ENCODE peak calls at places on chromosomes 2 and 18, in nine cellular contexts. E, A, J, N, U, K, P, O and C are unnamed samples.

GRCh38 chr2:220228310-220229006 is 601.0 kb downstream of the SLC4A3 start:
- DNase-seq in J (peak; percentile 84), A (no peak), E (no peak), O (no peak), N (no peak), U (peak; percentile 100), K (no peak), P (peak; percentile 99), C (peak; percentile 47)

GRCh38 chr2:119261498-119262225 is 38.0 kb downstream of the STEAP3 start:
- DNase-seq in E (no peak), J (no peak), O (no peak), P (no peak), N (no peak), U (peak; percentile 14), A (no peak), K (no peak), C (peak; percentile 20)

GRCh38 chr2:19244460-19245363 is 113.7 kb downstream of the OSR1 start:
- DNase-seq in K (no peak), J (no peak), P (peak; percentile 3), N (no peak), U (no peak), O (no peak), E (no peak), A (no peak), C (no peak)

GRCh38 chr2:128157644-128158043 is 66.6 kb downstream of the UGGT1 start:
- DNase-seq in E (no peak), K (no peak), A (no peak), P (no peak), J (no peak), N (no peak), O (no peak), U (no peak), C (no peak)

GRCh38 chr2:231711677-231712461 is 3.5 kb downstream of the PTMA start:
- DNase-seq in N (no peak), K (no peak), U (no peak), J (no peak), P (no peak), A (peak; percentile 32), O (no peak), E (no peak), C (no peak)

GRCh38 chr2:163878718-163879117 is 142.9 kb upstream of the FIGN start:
- DNase-seq in A (no peak), J (no peak), O (no peak), N (no peak), U (no peak), P (peak; percentile 28), E (no peak), K (peak; percentile 60), C (peak; percentile 87)

GRCh38 chr2:16035747-16036745 is 95.7 kb downstream of the MYCN start:
- DNase-seq in N (no peak), A (no peak), O (no peak), K (no peak), J (no peak), E (no peak), P (no peak), U (no peak), C (peak; percentile 44)

GRCh38 chr18:25010623-25011374 is 341.2 kb downstream of the ZNF521 start:
- DNase-seq in A (no peak), N (no peak), P (no peak), K (no peak), E (no peak), J (no peak), O (no peak), U (no peak), C (no peak)

GRCh38 chr18:11728247-11728646 is 39.2 kb downstream of the GNAL start:
- DNase-seq in A (no peak), O (no peak), N (no peak), K (peak; percentile 60), J (no peak), E (no peak), U (peak; percentile 13), P (peak; percentile 18), C (peak; percentile 79)

GRCh38 chr18:70491734-70492348 is 203.0 kb downstream of the SOCS6 start:
- DNase-seq in U (peak; percentile 19), E (peak; percentile 35), A (peak; percentile 24), P (peak; percentile 65), J (no peak), K (peak; percentile 81), O (peak; percentile 14), N (no peak), C (peak; percentile 90)

GRCh38 chr2:142992843-142993242 is 115.4 kb downstream of the KYNU start:
- DNase-seq in A (no peak), P (no peak), U (peak; percentile 50), N (no peak), O (no peak), J (no peak), E (no peak), K (no peak), C (no peak)

GRCh38 chr2:133641497-133641896 is 73.2 kb upstream of the NCKAP5 start:
- DNase-seq in U (no peak), K (peak; percentile 16), J (peak; percentile 98), O (no peak), A (no peak), E (no peak), N (no peak), P (peak; percentile 90), C (peak; percentile 68)

GRCh38 chr18:47790036-47790435 is 140.4 kb downstream of the SMAD2 start:
- DNase-seq in U (no peak), A (no peak), E (no peak), J (no peak), N (no peak), P (no peak), K (no peak), O (no peak), C (no peak)

GRCh38 chr18:49548266-49548665 is 13.6 kb upstream of the LIPG start:
- DNase-seq in A (no peak), J (no peak), E (no peak), P (peak; percentile 90), N (no peak), O (no peak), K (no peak), U (peak; percentile 92), C (peak; percentile 33)

GRCh38 chr2:9965119-9965822 is 13.8 kb downstream of the GRHL1 start:
- DNase-seq in K (no peak), P (no peak), N (no peak), O (no peak), E (no peak), U (no peak), J (no peak), A (no peak), C (no peak)

GRCh38 chr2:137173514-137173913 is 408.2 kb downstream of the THSD7B start:
- DNase-seq in E (no peak), J (no peak), N (no peak), U (peak; percentile 94), P (peak; percentile 33), O (no peak), A (no peak), K (no peak), C (peak; percentile 64)

GRCh38 chr18:22704627-22704918 is 228.6 kb upstream of the RBBP8 start:
- DNase-seq in A (no peak), P (no peak), J (no peak), E (no peak), O (no peak), K (no peak), U (no peak), N (no peak), C (no peak)